ENCODE peak calls at places on chromosomes 1 and 21, in eight cellular contexts. H is choroid plexus epithelial cell, N is PC-3, R is dorsolateral prefrontal cortex, Y is fibroblast of pulmonary artery, F is MCF 10A, V is Peyer's patch, U is A549. L is an unnamed sample.

GRCh38 chr1:222739465-222739864 is 2.5 kb downstream of the FAM177B start:
- DNase-seq in H (no peak), N (no peak), R (no peak), Y (no peak), F (no peak), V (no peak), U (no peak), L (no peak)

GRCh38 chr1:203765029-203765837 is at the start of gene LAX1:
- DNase-seq in H (no peak), N (no peak), R (no peak), Y (no peak), F (no peak), V (peak), U (no peak), L (no peak)

GRCh38 chr1:179029293-179029692 is 3.6 kb downstream of the FAM20B start:
- DNase-seq in H (no peak), N (no peak), R (no peak), Y (no peak), F (no peak), V (no peak), U (no peak), L (no peak)

GRCh38 chr1:42961560-42962091 is 3.0 kb upstream of the SLC2A1 start:
- DNase-seq in H (no peak), N (peak), R (no peak), Y (no peak), F (no peak), V (no peak), U (no peak), L (no peak)

GRCh38 chr1:220182081-220182480 is 88.1 kb downstream of the IARS2 start:
- DNase-seq in H (peak), N (no peak), R (no peak), Y (no peak), F (no peak), V (no peak), U (no peak), L (no peak)

GRCh38 chr21:40067751-40068150 is 200.5 kb downstream of the PCP4 start:
- DNase-seq in H (no peak), N (no peak), R (no peak), Y (no peak), F (no peak), V (no peak), U (no peak), L (no peak)

GRCh38 chr1:167832693-167833092 is 81.2 kb downstream of the ADCY10 start:
- DNase-seq in H (no peak), N (no peak), R (no peak), Y (no peak), F (no peak), V (no peak), U (no peak), L (no peak)

GRCh38 chr1:173758980-173759379 is 44.2 kb downstream of the KLHL20 start:
- DNase-seq in H (no peak), N (peak), R (no peak), Y (no peak), F (peak), V (no peak), U (no peak), L (no peak)

GRCh38 chr1:18401921-18402320 is 78.8 kb upstream of the KLHDC7A start:
- DNase-seq in H (no peak), N (no peak), R (no peak), Y (no peak), F (no peak), V (no peak), U (no peak), L (no peak)

GRCh38 chr1:198254521-198254920 is 97.7 kb downstream of the NEK7 start:
- DNase-seq in H (peak), N (peak), R (no peak), Y (peak), F (no peak), V (no peak), U (no peak), L (no peak)

GRCh38 chr1:215824245-215824644 is 257.1 kb downstream of the KCTD3 start:
- DNase-seq in H (peak), N (peak), R (no peak), Y (peak), F (peak), V (no peak), U (no peak), L (no peak)

GRCh38 chr21:45283019-45283610 is 4.6 kb downstream of the POFUT2 start:
- DNase-seq in H (no peak), N (no peak), R (peak), Y (no peak), F (no peak), V (no peak), U (no peak), L (no peak)

GRCh38 chr1:209797978-209798639 is 7.8 kb downstream of the IRF6 start:
- DNase-seq in H (no peak), N (peak), R (no peak), Y (no peak), F (peak), V (no peak), U (no peak), L (no peak)

GRCh38 chr1:179814513-179814838 is 63.1 kb downstream of the TOR1AIP2 start:
- DNase-seq in H (no peak), N (no peak), R (no peak), Y (no peak), F (no peak), V (no peak), U (no peak), L (no peak)

GRCh38 chr1:202343652-202344349 is 2.1 kb upstream of the UBE2T start:
- DNase-seq in H (peak), N (peak), R (no peak), Y (peak), F (peak), V (no peak), U (peak), L (no peak)

GRCh38 chr1:230702934-230703678 is 10.8 kb downstream of the AGT start:
- DNase-seq in H (no peak), N (no peak), R (no peak), Y (no peak), F (no peak), V (no peak), U (no peak), L (no peak)

GRCh38 chr1:201624741-201625646 is 86.1 kb downstream of the NAV1 start:
- DNase-seq in H (peak), N (peak), R (no peak), Y (peak), F (peak), V (no peak), U (no peak), L (peak)

GRCh38 chr1:223731076-223731770 is 18.9 kb downstream of the CAPN2 start:
- DNase-seq in H (peak), N (peak), R (no peak), Y (peak), F (peak), V (peak), U (no peak), L (no peak)

GRCh38 chr1:47547753-47548152 is 109.9 kb downstream of the FOXD2 start:
- DNase-seq in H (peak), N (no peak), R (no peak), Y (no peak), F (no peak), V (no peak), U (no peak), L (no peak)

GRCh38 chr1:151060241-151061011 is at the start of gene MLLT11:
- DNase-seq in H (peak), N (peak), R (peak), Y (peak), F (peak), V (peak), U (peak), L (peak)

GRCh38 chr1:151371340-151371739 is 1.2 kb downstream of the SELENBP1 start:
- DNase-seq in H (peak), N (peak), R (no peak), Y (peak), F (peak), V (peak), U (no peak), L (no peak)

GRCh38 chr1:226626577-226626956 is 78.0 kb downstream of the STUM start:
- DNase-seq in H (peak), N (peak), R (peak), Y (peak), F (peak), V (peak), U (peak), L (no peak)

GRCh38 chr1:56654126-56654923 is 9.2 kb downstream of the PRKAA2 start:
- DNase-seq in H (peak), N (no peak), R (no peak), Y (no peak), F (no peak), V (no peak), U (no peak), L (no peak)

GRCh38 chr1:11383553-11384169 is 95.3 kb upstream of the DISP3 start:
- DNase-seq in H (no peak), N (no peak), R (peak), Y (no peak), F (no peak), V (no peak), U (no peak), L (no peak)

GRCh38 chr1:206739411-206740076 is 31.0 kb upstream of the IL19 start:
- DNase-seq in H (peak), N (no peak), R (no peak), Y (no peak), F (no peak), V (peak), U (no peak), L (no peak)

GRCh38 chr1:243420369-243420768 is 164.5 kb downstream of the SDCCAG8 start:
- DNase-seq in H (no peak), N (no peak), R (no peak), Y (no peak), F (no peak), V (no peak), U (no peak), L (no peak)

GRCh38 chr21:31667141-31667540 is 7.6 kb downstream of the SOD1 start:
- DNase-seq in H (no peak), N (no peak), R (no peak), Y (no peak), F (no peak), V (no peak), U (no peak), L (no peak)

GRCh38 chr1:212247179-212247721 is 38.0 kb upstream of the PPP2R5A start:
- DNase-seq in H (peak), N (no peak), R (no peak), Y (peak), F (peak), V (no peak), U (no peak), L (peak)

GRCh38 chr1:167791281-167792209 is 69.8 kb downstream of the MPZL1 start:
- DNase-seq in H (peak), N (no peak), R (no peak), Y (peak), F (peak), V (peak), U (no peak), L (peak)

GRCh38 chr1:76048194-76048593 is 26.4 kb upstream of the ST6GALNAC3 start:
- DNase-seq in H (no peak), N (no peak), R (no peak), Y (no peak), F (no peak), V (no peak), U (no peak), L (no peak)

GRCh38 chr1:61322008-61322744 is 239.8 kb downstream of the NFIA start:
- DNase-seq in H (no peak), N (peak), R (no peak), Y (no peak), F (peak), V (no peak), U (no peak), L (no peak)

GRCh38 chr1:234654002-234654733 is 44.2 kb upstream of the IRF2BP2 start:
- DNase-seq in H (no peak), N (no peak), R (no peak), Y (no peak), F (peak), V (no peak), U (no peak), L (no peak)

GRCh38 chr1:248841702-248842395 is 3.8 kb downstream of the ZNF672 start:
- DNase-seq in H (peak), N (peak), R (no peak), Y (peak), F (peak), V (peak), U (no peak), L (no peak)
- TF ChIP-seq CTCF in H (peak), N (peak), R (peak), Y (peak), F (peak), V (peak), U (peak), L (peak)

DNA sequence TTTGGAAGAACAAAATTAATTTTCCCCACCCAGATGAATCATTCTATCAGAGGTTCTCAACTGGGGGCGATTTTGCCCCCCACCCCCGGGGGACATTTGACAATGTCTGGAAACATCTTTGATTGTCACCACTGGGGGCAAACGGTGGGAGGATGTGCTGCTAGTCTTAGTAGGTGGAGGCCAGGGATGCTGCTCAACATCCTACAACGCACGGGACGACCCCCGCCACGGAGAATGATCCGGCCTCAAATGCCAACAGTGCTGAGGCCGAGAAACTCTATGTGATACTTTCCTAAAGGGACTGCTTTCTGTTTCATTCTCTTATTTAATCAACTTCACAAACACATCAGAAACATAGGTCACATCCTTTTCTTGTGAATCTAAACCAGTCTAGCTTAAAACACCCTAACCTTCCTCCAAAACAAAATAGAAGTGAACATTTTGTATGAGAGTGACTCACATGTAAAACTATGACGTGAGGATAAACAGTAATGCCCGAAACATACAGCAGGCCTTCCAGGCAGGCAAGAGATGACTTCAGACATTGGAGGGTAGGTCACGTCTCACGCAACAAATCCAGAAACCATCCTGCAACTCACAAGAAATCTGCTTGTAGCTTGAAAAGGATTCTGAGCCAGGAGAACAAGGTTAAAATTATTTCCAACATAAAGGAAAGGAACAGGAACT is 37.2 kb upstream of the ETS2 start:
- DNase-seq in H (peak), N (peak), R (no peak), Y (peak), F (peak), V (no peak), U (no peak), L (peak)
- TF ChIP-seq CTCF in H (peak), N (no peak), R (no peak), Y (no peak), F (no peak), V (no peak), U (no peak), L (no peak)

GRCh38 chr1:53542551-53542950 is 83.4 kb downstream of the DMRTB1 start:
- DNase-seq in H (no peak), N (no peak), R (no peak), Y (no peak), F (no peak), V (no peak), U (no peak), L (no peak)

GRCh38 chr1:53543130-53543770 is 84.1 kb downstream of the DMRTB1 start:
- DNase-seq in H (no peak), N (no peak), R (no peak), Y (no peak), F (no peak), V (no peak), U (no peak), L (no peak)

GRCh38 chr1:53541263-53541625 is 82.0 kb downstream of the DMRTB1 start:
- DNase-seq in H (no peak), N (no peak), R (no peak), Y (no peak), F (no peak), V (no peak), U (no peak), L (no peak)

GRCh38 chr1:53540604-53541262 is 81.5 kb downstream of the DMRTB1 start:
- DNase-seq in H (no peak), N (no peak), R (no peak), Y (no peak), F (no peak), V (no peak), U (no peak), L (no peak)

GRCh38 chr1:53541761-53542550 is 82.8 kb downstream of the DMRTB1 start:
- DNase-seq in H (peak), N (peak), R (no peak), Y (peak), F (peak), V (peak), U (peak), L (peak)
- TF ChIP-seq CTCF in H (peak), N (peak), R (no peak), Y (peak), F (no peak), V (peak), U (peak), L (peak)

GRCh38 chr1:7932524-7933149 is 8.0 kb downstream of the TNFRSF9 start:
- DNase-seq in H (no peak), N (no peak), R (no peak), Y (no peak), F (no peak), V (no peak), U (no peak), L (no peak)
- TF ChIP-seq CTCF in H (no peak), N (no peak), R (no peak), Y (no peak), F (no peak), V (no peak), U (no peak), L (no peak)

DNA sequence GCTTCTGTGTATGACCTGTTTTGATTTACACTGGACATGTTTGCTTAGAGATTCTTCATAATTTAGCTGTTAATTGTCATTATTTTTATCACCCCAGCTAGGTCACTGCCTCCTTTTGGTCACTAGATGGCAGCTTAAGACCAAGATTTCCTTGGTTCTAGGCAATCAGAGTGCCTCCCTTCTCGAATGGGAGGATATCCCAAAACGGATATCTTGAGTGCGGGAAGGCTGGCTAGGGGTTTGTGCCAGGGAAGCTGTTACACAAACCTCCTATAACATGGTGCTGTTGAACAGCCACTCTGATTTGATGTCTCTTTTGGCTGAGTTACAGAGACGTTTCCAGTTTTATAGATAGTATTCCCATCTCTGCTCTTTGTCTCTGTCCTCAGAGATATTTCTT is 283.5 kb downstream of the S1PR1 start:
- DNase-seq in H (peak), N (peak), R (no peak), Y (peak), F (peak), V (peak), U (peak), L (no peak)
- TF ChIP-seq CTCF in H (peak), N (peak), R (peak), Y (peak), F (peak), V (peak), U (peak), L (peak)

GRCh38 chr1:154663656-154664055 is 55.7 kb upstream of the ADAR start:
- DNase-seq in H (no peak), N (no peak), R (no peak), Y (no peak), F (no peak), V (no peak), U (peak), L (no peak)
- TF ChIP-seq CTCF in H (no peak), N (peak), R (no peak), Y (no peak), F (no peak), V (no peak), U (no peak), L (no peak)

DNA sequence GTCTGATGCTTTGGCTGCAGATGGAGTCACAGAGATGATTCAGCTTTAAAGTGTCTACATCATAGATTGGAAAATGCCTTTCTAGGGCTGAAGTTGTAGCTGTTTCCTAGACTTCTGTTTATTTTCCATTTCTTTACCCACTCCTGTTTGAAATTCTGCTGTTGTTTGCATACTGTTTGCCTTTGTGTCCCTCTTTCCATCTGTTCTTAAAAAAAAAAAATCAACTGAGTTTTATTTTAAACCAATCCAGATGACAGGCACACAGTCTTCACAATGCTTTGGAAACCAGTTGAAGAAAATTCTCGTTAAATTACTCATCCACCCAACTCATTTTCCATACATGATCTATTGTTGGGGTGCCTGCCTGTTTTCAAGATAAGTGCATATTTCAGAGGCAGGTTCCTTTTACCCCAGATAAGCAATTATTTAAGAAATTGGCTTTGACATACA is 245.9 kb downstream of the DISC1 start:
- DNase-seq in H (peak), N (peak), R (no peak), Y (peak), F (no peak), V (no peak), U (no peak), L (no peak)
- TF ChIP-seq CTCF in H (no peak), N (no peak), R (no peak), Y (no peak), F (no peak), V (no peak), U (no peak), L (no peak)

L was measured in AG04449.